ENCODE peak calls at places on chromosome 12, in four cellular contexts. T, X, R and M are unnamed samples.

GRCh38 chr12:11171953-11172675 is 1.1 kb downstream of the SMIM10L1 start:
- DNase-seq in T (no peak), X (no peak), R (no peak), M (peak)

GRCh38 chr12:62738611-62739010 is 196.3 kb downstream of the PPM1H start:
- DNase-seq in T (no peak), X (no peak), R (no peak), M (no peak)

GRCh38 chr12:14213542-14213941 is 151.9 kb upstream of the ATF7IP start:
- DNase-seq in T (no peak), X (no peak), R (no peak), M (no peak)

GRCh38 chr12:2692156-2692555 is 102.6 kb upstream of the FKBP4 start:
- DNase-seq in T (peak), X (no peak), R (no peak), M (no peak)

GRCh38 chr12:105740970-105741725 is 397.6 kb downstream of the NUAK1 start:
- DNase-seq in T (no peak), X (no peak), R (no peak), M (peak)

GRCh38 chr12:118840399-118840798 is 140.9 kb upstream of the SRRM4 start:
- DNase-seq in T (no peak), X (no peak), R (no peak), M (no peak)

GRCh38 chr12:109844983-109845841 is 12.0 kb upstream of the TRPV4 start:
- DNase-seq in T (peak), X (peak), R (peak), M (peak)

GRCh38 chr12:93108958-93109357 is 179.9 kb upstream of the EEA1 start:
- DNase-seq in T (no peak), X (no peak), R (no peak), M (no peak)

GRCh38 chr12:1761857-1762256 is 58.5 kb upstream of the LRTM2 start:
- DNase-seq in T (no peak), X (no peak), R (no peak), M (no peak)

GRCh38 chr12:118282767-118283166 is 89.9 kb downstream of the TAOK3 start:
- DNase-seq in T (no peak), X (no peak), R (no peak), M (no peak)

GRCh38 chr12:75508159-75508558 is 3.2 kb downstream of the KRR1 start:
- DNase-seq in T (no peak), X (no peak), R (no peak), M (no peak)

GRCh38 chr12:98908866-98909265 is 263.8 kb downstream of the APAF1 start:
- DNase-seq in T (no peak), X (no peak), R (no peak), M (no peak)

GRCh38 chr12:31845613-31846321 is 113.4 kb upstream of the RESF1 start:
- DNase-seq in T (no peak), X (no peak), R (no peak), M (no peak)

GRCh38 chr12:50157259-50157658 is 9.9 kb downstream of the CERS5 start:
- DNase-seq in T (no peak), X (no peak), R (no peak), M (no peak)